ENCODE peak calls at places on chromosomes 11 and 22, in four cellular contexts. U is HCT116, J is H1, V is K562. F is an unnamed sample.

GRCh38 chr11:23976776-23977380 is 520.0 kb upstream of the LUZP2 start:
- DNase-seq in U (no peak), J (no peak), V (no peak), F (no peak)

GRCh38 chr22:44386386-44387035 is 73.8 kb upstream of the SHISAL1 start:
- DNase-seq in U (no peak), J (no peak), V (no peak), F (no peak)

GRCh38 chr22:30025187-30025586 is 55.1 kb upstream of the HORMAD2 start:
- DNase-seq in U (no peak), J (no peak), V (no peak), F (no peak)

GRCh38 chr22:21641417-21641794 is 696 bp upstream of the SDF2L1 start:
- DNase-seq in U (no peak), J (peak), V (peak), F (no peak)

GRCh38 chr22:38504731-38505594 is 1.1 kb downstream of the DDX17 start:
- DNase-seq in U (no peak), J (no peak), V (peak), F (no peak)

GRCh38 chr11:1403721-1404460 is 14.2 kb downstream of the BRSK2 start:
- DNase-seq in U (no peak), J (no peak), V (no peak), F (no peak)

GRCh38 chr11:44622190-44622650 is 56.8 kb downstream of the CD82 start:
- DNase-seq in U (no peak), J (peak), V (no peak), F (no peak)

GRCh38 chr11:83612891-83613766 is 327.0 kb upstream of the CCDC90B start:
- DNase-seq in U (no peak), J (peak), V (no peak), F (peak)

GRCh38 chr11:65390099-65390941 is 3.9 kb downstream of the FRMD8 start:
- DNase-seq in U (no peak), J (no peak), V (no peak), F (no peak)

GRCh38 chr11:9906043-9906791 is 242.3 kb downstream of the SWAP70 start:
- DNase-seq in U (peak), J (no peak), V (no peak), F (no peak)

GRCh38 chr22:31253949-31254348 is 38.3 kb downstream of the PIK3IP1 start:
- DNase-seq in U (no peak), J (no peak), V (no peak), F (no peak)

GRCh38 chr11:70877151-70877550 is 375.2 kb downstream of the SHANK2 start:
- DNase-seq in U (no peak), J (no peak), V (no peak), F (no peak)

GRCh38 chr11:121965330-121965729 is 150.7 kb downstream of the BLID start:
- DNase-seq in U (no peak), J (no peak), V (no peak), F (no peak)

GRCh38 chr11:10267821-10268220 is 26.2 kb downstream of the SBF2 start:
- DNase-seq in U (no peak), J (no peak), V (no peak), F (no peak)

GRCh38 chr11:36713715-36714114 is 115.7 kb upstream of the RAG2 start:
- DNase-seq in U (no peak), J (no peak), V (no peak), F (no peak)

GRCh38 chr22:17086750-17087149 is 1.9 kb downstream of the IL17RA start:
- DNase-seq in U (no peak), J (no peak), V (no peak), F (no peak)

GRCh38 chr11:73269353-73270088 is 2.6 kb upstream of the P2RY6 start:
- DNase-seq in U (no peak), J (no peak), V (no peak), F (no peak)

GRCh38 chr11:16097543-16097942 is 258.8 kb downstream of the SOX6 start:
- DNase-seq in U (no peak), J (no peak), V (no peak), F (no peak)

GRCh38 chr11:111570796-111571195 is 30.3 kb downstream of the LAYN start:
- DNase-seq in U (no peak), J (no peak), V (no peak), F (no peak)

GRCh38 chr11:119319702-119320592 is 3.0 kb upstream of the MCAM start:
- DNase-seq in U (no peak), J (no peak), V (no peak), F (no peak)

GRCh38 chr11:80455818-80456217 is 1015.0 kb upstream of the TENM4 start:
- DNase-seq in U (no peak), J (no peak), V (no peak), F (no peak)

GRCh38 chr22:42702675-42703074 is 18.0 kb downstream of the A4GALT start:
- DNase-seq in U (no peak), J (no peak), V (no peak), F (no peak)

GRCh38 chr22:29359469-29359868 is 28.9 kb downstream of the AP1B1 start:
- DNase-seq in U (peak), J (peak), V (peak), F (no peak)

GRCh38 chr11:43834291-43834690 is 46.3 kb upstream of the ALKBH3 start:
- DNase-seq in U (no peak), J (no peak), V (no peak), F (no peak)

GRCh38 chr22:48346911-48347310 is 1480.8 kb downstream of the BRD1 start:
- DNase-seq in U (no peak), J (no peak), V (no peak), F (no peak)

GRCh38 chr11:90288207-90288821 is 65.5 kb upstream of the CHORDC1 start:
- DNase-seq in U (peak), J (no peak), V (peak), F (no peak)

GRCh38 chr11:120784566-120785251 is 239.2 kb upstream of the TBCEL start:
- DNase-seq in U (no peak), J (no peak), V (no peak), F (no peak)

GRCh38 chr11:35235944-35236666 is 97.1 kb downstream of the CD44 start:
- DNase-seq in U (peak), J (no peak), V (no peak), F (no peak)

GRCh38 chr11:46511352-46511751 is 82.5 kb downstream of the AMBRA1 start:
- DNase-seq in U (no peak), J (no peak), V (no peak), F (no peak)

GRCh38 chr11:3030289-3031070 is 26.7 kb downstream of the CARS1 start:
- DNase-seq in U (no peak), J (no peak), V (no peak), F (no peak)

GRCh38 chr11:100908746-100909145 is 220.9 kb downstream of the PGR start:
- DNase-seq in U (no peak), J (no peak), V (no peak), F (no peak)

GRCh38 chr11:90449643-90450042 is 226.8 kb upstream of the CHORDC1 start:
- DNase-seq in U (no peak), J (no peak), V (no peak), F (no peak)

GRCh38 chr11:824292-824880 is 3.3 kb upstream of the CRACR2B start:
- DNase-seq in U (no peak), J (no peak), V (no peak), F (no peak)

GRCh38 chr22:25083414-25084166 is 116.1 kb upstream of the CRYBB3 start:
- DNase-seq in U (no peak), J (no peak), V (no peak), F (no peak)
- TF ChIP-seq JUND in U (no peak), J (no peak), V (no peak), F (no peak)

GRCh38 chr11:4606231-4607015 is 1.6 kb downstream of the TRIM68 start:
- DNase-seq in U (no peak), J (no peak), V (no peak), F (no peak)
- TF ChIP-seq EGR1 in U (no peak), J (no peak), V (no peak), F (no peak)

DNA sequence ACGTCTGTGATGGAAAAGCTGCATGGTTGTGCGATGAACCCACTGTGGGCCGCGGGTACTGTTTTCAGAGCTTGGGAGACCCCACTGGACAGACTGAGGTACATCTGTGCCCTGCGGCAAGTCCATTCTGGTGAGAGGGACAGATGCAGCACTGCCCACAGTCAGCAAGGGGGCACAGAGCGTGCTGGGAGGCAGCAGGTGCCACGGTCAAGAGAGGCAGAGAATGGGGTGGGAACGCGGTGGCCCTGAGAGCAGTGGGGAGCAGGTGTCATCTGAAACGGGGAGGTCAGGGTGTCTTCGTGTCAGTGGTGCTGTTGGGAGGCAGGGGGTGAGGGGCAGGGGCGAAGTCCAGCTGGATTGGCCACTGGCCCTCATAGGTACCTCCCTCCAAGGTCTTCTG is 32.0 kb downstream of the TBC1D22A start:
- DNase-seq in U (no peak), J (no peak), V (no peak), F (no peak)
- TF ChIP-seq JUND in U (no peak), J (no peak), V (no peak), F (no peak)

GRCh38 chr11:116835791-116836647 is 1.4 kb downstream of the APOA1 start:
- DNase-seq in U (peak), J (peak), V (peak), F (peak)
- TF ChIP-seq EGR1 in U (no peak), J (no peak), V (no peak), F (no peak)

GRCh38 chr11:76280151-76280881 is 74.0 kb upstream of the WNT11 start:
- DNase-seq in U (no peak), J (no peak), V (no peak), F (no peak)

GRCh38 chr11:76281558-76281906 is 75.2 kb upstream of the WNT11 start:
- DNase-seq in U (no peak), J (no peak), V (no peak), F (no peak)

GRCh38 chr11:76279651-76280050 is 73.3 kb upstream of the WNT11 start:
- DNase-seq in U (no peak), J (no peak), V (no peak), F (no peak)

GRCh38 chr11:76282106-76282630 is 75.9 kb upstream of the WNT11 start:
- DNase-seq in U (no peak), J (no peak), V (no peak), F (no peak)

DNA sequence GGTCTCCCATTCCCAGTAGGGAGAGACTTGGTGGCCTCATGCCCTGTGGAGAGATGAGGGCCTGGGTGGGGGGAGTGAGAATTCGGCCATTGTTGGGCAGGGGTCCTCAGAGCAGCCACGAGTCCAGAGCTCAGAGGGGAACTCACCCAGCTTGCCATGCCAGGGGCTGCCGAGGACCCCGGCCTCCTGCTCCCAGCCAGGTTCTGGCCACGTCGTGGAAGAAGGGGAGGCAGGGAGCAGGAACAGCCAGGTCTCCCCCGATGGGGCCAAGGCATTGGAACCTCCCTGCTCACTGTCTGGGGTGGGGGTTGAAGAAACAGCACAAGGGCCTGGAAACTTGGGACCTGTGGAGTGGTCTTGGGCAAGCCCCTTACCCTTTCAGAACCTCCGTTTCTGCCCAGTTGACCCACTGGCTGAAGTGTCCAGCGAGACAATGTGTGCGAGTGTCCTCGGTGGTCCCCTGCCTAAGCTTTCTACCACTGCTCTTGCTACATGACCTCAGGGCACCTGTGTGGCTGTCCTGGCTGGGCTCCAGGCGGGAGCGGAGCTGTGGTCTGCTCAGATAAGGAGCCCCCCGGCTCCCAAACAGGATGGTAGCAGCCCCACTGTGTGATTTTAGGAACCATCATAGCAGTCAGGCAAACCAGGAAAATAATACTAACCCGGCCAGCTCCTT is 74.7 kb upstream of the WNT11 start:
- DNase-seq in U (no peak), J (no peak), V (no peak), F (no peak)
- TF ChIP-seq JUND in U (no peak), J (no peak), V (no peak), F (no peak)

GRCh38 chr22:36221799-36222751 is 17.3 kb downstream of the APOL2 start:
- DNase-seq in U (peak), J (peak), V (peak), F (no peak)
- TF ChIP-seq EGR1 in U (no peak), J (no peak), V (no peak), F (no peak)

F was measured in GM12878.